ENCODE peak calls at places on chromosomes 3 and 15, in six cellular contexts. U, G, Q, T, P and B are unnamed samples. For H3K4me1, the result is how much of the 10 kb centered on the place peaks cover.

GRCh38 chr15:84878504-84878903 is 6.0 kb upstream of the SLC28A1 start:
- DNase-seq in U (peak), G (peak), Q (peak), T (peak), P (peak), B (no peak)

GRCh38 chr3:117674321-117674720 is 964.7 kb downstream of the TUSC7 start:
- DNase-seq in U (no peak), G (no peak), Q (no peak), T (no peak), P (no peak), B (no peak)

GRCh38 chr15:51244366-51244977 is 93.9 kb downstream of the CYP19A1 start:
- DNase-seq in U (no peak), G (no peak), Q (peak), T (peak), P (no peak), B (no peak)

GRCh38 chr3:24160424-24160823 is 215.3 kb downstream of the NR1D2 start:
- DNase-seq in U (no peak), G (no peak), Q (peak), T (peak), P (no peak), B (no peak)

GRCh38 chr3:184688872-184689271 is 23.0 kb downstream of the MAGEF1 start:
- DNase-seq in U (no peak), G (no peak), Q (no peak), T (no peak), P (no peak), B (no peak)

GRCh38 chr3:194575484-194576210 is 57.6 kb downstream of the TMEM44 start:
- DNase-seq in U (no peak), G (peak), Q (peak), T (peak), P (no peak), B (no peak)

GRCh38 chr15:55168350-55168974 is 28.3 kb downstream of the RSL24D1 start:
- DNase-seq in U (peak), G (peak), Q (peak), T (peak), P (peak), B (no peak)

GRCh38 chr3:61847784-61848462 is 286.6 kb downstream of the PTPRG start:
- DNase-seq in U (no peak), G (no peak), Q (peak), T (peak), P (peak), B (no peak)

GRCh38 chr3:105715372-105715771 is 153.4 kb downstream of the CBLB start:
- DNase-seq in U (no peak), G (no peak), Q (peak), T (peak), P (no peak), B (no peak)

GRCh38 chr3:196192036-196193001 is 18.9 kb downstream of the ZDHHC19 start:
- DNase-seq in U (no peak), G (no peak), Q (no peak), T (no peak), P (peak), B (no peak)

GRCh38 chr3:177622982-177623617 is 425.8 kb upstream of the TBL1XR1 start:
- DNase-seq in U (no peak), G (no peak), Q (no peak), T (no peak), P (no peak), B (no peak)

GRCh38 chr15:65887565-65887964 is 18.3 kb downstream of the RAB11A start:
- DNase-seq in U (no peak), G (no peak), Q (no peak), T (no peak), P (no peak), B (no peak)

GRCh38 chr3:172627057-172627809 is 83.6 kb downstream of the NCEH1 start:
- DNase-seq in U (no peak), G (no peak), Q (peak), T (peak), P (no peak), B (no peak)

GRCh38 chr3:37974121-37974927 is 16.3 kb upstream of the VILL start:
- DNase-seq in U (peak), G (peak), Q (peak), T (peak), P (peak), B (no peak)

GRCh38 chr3:48685603-48686511 is at the start of gene NCKIPSD:
- DNase-seq in U (peak), G (peak), Q (peak), T (peak), P (peak), B (peak)

GRCh38 chr3:193010191-193010590 is 92.5 kb upstream of the MB21D2 start:
- DNase-seq in U (no peak), G (no peak), Q (no peak), T (peak), P (no peak), B (no peak)

GRCh38 chr3:94524102-94524922 is 461.5 kb downstream of the NSUN3 start:
- DNase-seq in U (no peak), G (no peak), Q (no peak), T (no peak), P (no peak), B (no peak)

GRCh38 chr3:110423276-110423675 is 648.3 kb upstream of the NECTIN3 start:
- DNase-seq in U (no peak), G (no peak), Q (no peak), T (no peak), P (no peak), B (no peak)

GRCh38 chr3:173552526-173552925 is 155.0 kb downstream of the NLGN1 start:
- DNase-seq in U (no peak), G (no peak), Q (peak), T (peak), P (no peak), B (no peak)

GRCh38 chr3:69770976-69771634 is 31.8 kb downstream of the MITF start:
- DNase-seq in U (no peak), G (no peak), Q (peak), T (no peak), P (no peak), B (no peak)

GRCh38 chr3:50676031-50676705 is 1.4 kb downstream of the DOCK3 start:
- DNase-seq in U (no peak), G (no peak), Q (no peak), T (no peak), P (no peak), B (no peak)

GRCh38 chr15:67680645-67681044 is 138.1 kb downstream of the MAP2K5 start:
- DNase-seq in U (no peak), G (no peak), Q (peak), T (peak), P (no peak), B (no peak)

GRCh38 chr3:65436580-65436979 is 602.1 kb downstream of the MAGI1 start:
- DNase-seq in U (no peak), G (no peak), Q (peak), T (peak), P (no peak), B (no peak)

GRCh38 chr15:88124199-88124598 is 132.3 kb downstream of the NTRK3 start:
- DNase-seq in U (no peak), G (no peak), Q (no peak), T (no peak), P (no peak), B (no peak)

GRCh38 chr15:59255647-59256380 is 49.2 kb downstream of the LDHAL6B start:
- DNase-seq in U (no peak), G (peak), Q (no peak), T (no peak), P (no peak), B (no peak)

GRCh38 chr3:135966349-135966695 is 794 bp downstream of the PPP2R3A start:
- DNase-seq in U (no peak), G (no peak), Q (peak), T (peak), P (no peak), B (no peak)

GRCh38 chr3:135964160-135964955 is 1.2 kb upstream of the PPP2R3A start:
- DNase-seq in U (no peak), G (no peak), Q (no peak), T (no peak), P (no peak), B (no peak)

GRCh38 chr3:135965129-135965505 is 411 bp upstream of the PPP2R3A start:
- DNase-seq in U (no peak), G (no peak), Q (no peak), T (no peak), P (no peak), B (no peak)

GRCh38 chr3:135966875-135967274 is 1.3 kb downstream of the PPP2R3A start:
- DNase-seq in U (no peak), G (no peak), Q (no peak), T (no peak), P (no peak), B (no peak)

DNA sequence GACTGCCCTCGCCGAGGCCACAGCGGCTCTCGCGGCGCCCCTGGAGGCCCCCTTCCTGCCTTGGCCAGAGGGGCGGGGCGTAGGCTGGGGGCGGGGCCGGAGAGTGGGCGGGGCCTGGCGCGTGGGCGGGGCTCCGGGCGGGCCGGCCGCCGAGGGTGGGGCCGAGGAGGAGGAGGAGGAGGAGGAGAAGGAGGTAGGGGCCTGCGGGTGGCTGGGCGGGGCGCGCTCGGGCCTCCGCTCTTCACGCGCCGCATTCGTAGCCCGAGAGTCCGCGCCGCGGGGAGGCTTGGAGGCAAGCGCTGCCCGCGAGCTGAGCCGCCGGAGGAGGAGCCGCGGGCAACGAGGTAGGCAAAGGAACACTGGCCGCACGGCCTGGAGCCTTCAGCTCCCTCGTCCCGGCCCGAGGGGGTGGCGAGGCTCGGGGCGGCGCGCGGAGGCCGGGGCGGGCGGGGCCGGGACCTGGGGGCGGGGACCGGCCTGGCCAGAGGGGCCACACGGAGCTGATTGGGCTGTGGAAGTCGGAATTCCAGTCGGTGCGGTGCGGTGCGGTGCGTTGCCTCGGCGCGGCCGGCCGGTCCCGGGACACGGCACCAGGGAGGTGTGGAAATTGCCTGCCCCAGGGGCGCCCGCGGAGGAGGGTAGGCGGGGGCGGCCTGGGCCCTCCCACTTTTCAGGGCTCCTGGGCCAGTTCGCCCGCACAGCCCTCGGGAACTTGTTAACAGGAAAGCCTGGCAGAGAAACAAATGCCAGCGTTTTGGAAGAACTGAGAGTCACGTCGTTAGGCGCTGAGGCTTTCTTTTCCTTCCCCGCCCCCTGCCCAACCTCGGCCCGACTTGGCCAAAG is at the start of gene PPP2R3A:
- DNase-seq in U (peak), G (peak), Q (peak), T (peak), P (peak), B (no peak)
- H3K4me3 ChIP-seq in U (peak), G (peak), Q (peak), T (peak), P (peak), B (peak)

GRCh38 chr15:64092864-64093626 is 593 bp downstream of the CIAO2A start:
- DNase-seq in U (no peak), G (peak), Q (peak), T (peak), P (peak), B (no peak)
- H3K4me1 ChIP-seq in U (under half), G (under half), Q (under half), T (under half), P (under half), B (under half)

DNA sequence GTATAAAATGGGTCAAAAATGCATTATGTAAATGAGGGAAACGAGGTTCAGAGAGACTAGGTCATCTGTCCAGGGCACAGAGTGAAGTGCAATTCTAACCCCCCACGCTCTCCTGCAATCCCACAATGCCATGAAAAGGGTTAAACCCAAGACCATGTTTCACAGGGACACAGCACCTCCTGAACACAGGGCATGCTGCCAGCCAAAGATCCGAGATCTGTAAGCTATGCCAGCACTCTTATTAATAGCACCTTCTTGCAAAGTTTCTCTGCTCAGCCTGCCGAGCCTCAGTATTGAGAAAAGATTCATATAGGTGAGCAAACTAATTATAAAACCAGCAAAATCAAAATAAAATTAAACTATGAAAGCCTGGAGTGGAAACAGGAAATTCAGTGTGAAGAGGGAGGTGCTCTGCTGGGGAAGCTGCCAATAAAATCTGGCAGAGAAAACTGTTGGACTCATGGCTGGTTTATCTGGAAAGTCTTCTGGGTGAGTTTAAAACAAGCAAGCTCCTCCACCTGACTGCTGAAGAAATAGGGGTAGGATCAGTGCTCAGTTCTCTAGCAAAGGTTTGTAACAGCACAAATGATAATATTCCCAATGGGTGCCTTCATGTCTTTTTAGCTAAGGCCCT is 50.3 kb downstream of the LRIG1 start:
- DNase-seq in U (no peak), G (no peak), Q (peak), T (peak), P (no peak), B (no peak)
- H3K4me3 ChIP-seq in U (no peak), G (no peak), Q (peak), T (no peak), P (no peak), B (no peak)

GRCh38 chr3:182755308-182756106 is 37.8 kb upstream of the ATP11B start:
- DNase-seq in U (no peak), G (no peak), Q (no peak), T (peak), P (no peak), B (no peak)
- H3K4me1 ChIP-seq in U (under half), G (under half), Q (under half), T (under half), P (under half), B (under half)

DNA sequence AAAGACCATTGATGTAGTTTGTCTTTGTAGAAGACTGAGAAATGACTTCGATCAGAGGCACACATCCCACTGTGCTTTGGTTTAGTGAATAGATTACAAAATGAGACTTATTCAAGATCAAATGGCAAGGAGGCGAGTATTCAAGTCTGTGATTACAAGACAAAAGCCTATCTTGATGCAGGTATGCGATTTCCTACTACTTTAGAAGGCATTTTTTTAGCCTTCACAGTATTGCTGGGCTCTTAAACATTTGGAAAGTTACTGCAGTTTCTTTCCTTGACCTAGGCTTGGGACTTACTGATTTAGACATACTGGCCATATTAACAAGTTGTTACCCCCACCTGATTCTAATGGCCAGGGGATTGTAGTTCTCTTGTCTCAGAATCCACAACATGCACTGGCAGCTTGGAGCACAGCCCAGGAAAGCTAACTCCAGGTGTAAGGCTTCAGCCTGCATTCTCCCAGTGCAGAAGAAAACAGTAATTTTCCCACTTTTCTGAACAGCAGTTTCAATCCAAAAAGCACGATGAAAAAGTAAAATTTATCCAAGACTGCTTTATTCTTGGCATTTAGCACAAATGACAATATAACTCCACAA is 311.6 kb downstream of the EPHA6 start:
- DNase-seq in U (no peak), G (no peak), Q (no peak), T (no peak), P (no peak), B (no peak)
- H3K4me3 ChIP-seq in U (no peak), G (no peak), Q (no peak), T (no peak), P (no peak), B (no peak)

GRCh38 chr15:40936709-40937666 is 7.8 kb downstream of the DLL4 start:
- DNase-seq in U (no peak), G (no peak), Q (no peak), T (no peak), P (no peak), B (no peak)

GRCh38 chr15:40939909-40940801 is 11.0 kb downstream of the DLL4 start:
- DNase-seq in U (no peak), G (no peak), Q (no peak), T (no peak), P (no peak), B (no peak)

GRCh38 chr15:40938530-40938870 is 9.4 kb downstream of the DLL4 start:
- DNase-seq in U (no peak), G (no peak), Q (no peak), T (no peak), P (no peak), B (no peak)

GRCh38 chr15:40936234-40936708 is 7.1 kb downstream of the DLL4 start:
- DNase-seq in U (no peak), G (no peak), Q (no peak), T (no peak), P (no peak), B (no peak)

DNA sequence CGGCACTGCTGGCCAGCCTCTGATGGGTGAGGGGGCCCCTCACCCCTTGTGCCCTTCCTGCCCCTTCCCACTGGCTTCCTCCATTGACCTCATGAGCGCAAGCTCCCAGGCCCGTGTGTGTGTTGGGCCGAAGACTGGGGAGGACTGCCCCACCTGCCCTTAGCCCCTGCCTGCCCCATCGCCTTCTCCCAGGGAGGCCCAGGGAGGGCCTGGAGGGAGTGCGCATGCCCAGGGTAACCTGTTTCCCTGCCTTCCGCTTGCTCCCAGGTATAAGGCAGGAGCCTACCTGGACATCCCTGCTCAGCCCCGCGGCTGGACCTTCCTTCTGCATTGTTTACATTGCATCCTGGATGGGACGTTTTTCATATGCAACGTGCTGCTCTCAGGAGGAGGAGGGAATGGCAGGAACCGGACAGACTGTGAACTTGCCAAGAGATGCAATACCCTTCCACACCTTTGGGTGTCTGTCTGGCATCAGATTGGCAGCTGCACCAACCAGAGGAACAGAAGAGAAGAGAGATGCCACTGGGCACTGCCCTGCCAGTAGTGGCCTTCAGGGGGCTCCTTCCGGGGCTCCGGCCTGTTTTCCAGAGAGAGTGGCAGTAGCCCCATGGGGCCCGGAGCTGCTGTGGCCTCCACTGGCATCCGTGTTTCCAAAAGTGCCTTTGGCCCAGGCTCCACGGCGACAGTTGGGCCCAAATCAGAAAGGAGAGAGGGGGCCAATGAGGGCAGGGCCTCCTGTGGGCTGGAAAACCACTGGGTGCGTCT is 8.8 kb downstream of the DLL4 start:
- DNase-seq in U (no peak), G (peak), Q (no peak), T (no peak), P (no peak), B (no peak)
- H3K4me1 ChIP-seq in U (under half), G (under half), Q (under half), T (under half), P (under half), B (half or more)

GRCh38 chr3:40476478-40477470 is at the start of gene ZNF619:
- DNase-seq in U (peak), G (peak), Q (peak), T (peak), P (peak), B (peak)

DNA sequence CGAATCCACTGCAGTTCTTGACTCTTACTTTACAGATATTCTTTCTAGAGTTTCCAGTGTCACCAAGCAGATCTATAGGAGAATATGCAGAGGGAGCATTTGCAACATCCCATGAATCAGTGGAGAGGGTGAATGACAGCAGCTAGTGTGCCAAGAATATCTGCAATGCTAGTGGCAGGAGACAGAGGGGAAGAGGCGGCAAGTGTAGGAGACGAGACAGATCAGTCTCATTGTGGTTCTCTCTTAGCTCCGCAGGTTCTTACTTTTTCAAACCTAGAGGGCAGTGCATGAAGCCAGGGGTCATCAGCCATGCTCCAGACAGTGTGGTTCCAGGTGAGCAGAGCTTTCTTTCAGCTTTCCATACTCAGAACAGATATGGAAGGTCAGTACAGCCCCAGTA is 749 bp downstream of the ZNF619 start:
- DNase-seq in U (no peak), G (no peak), Q (no peak), T (no peak), P (no peak), B (no peak)
- H3K4me3 ChIP-seq in U (peak), G (peak), Q (peak), T (no peak), P (no peak), B (peak)